ENCODE peak calls at places on chromosomes 7 and 10, in eight cellular contexts. A, U, X, D, F, B, V and C are unnamed samples.

GRCh38 chr7:101882595-101883564 is 65.5 kb downstream of the CUX1 start:
- DNase-seq in V (peak; percentile 78), D (no peak), F (peak; percentile 87), U (peak; percentile 100), X (no peak), B (peak; percentile 96), A (peak; percentile 99), C (no peak)

GRCh38 chr7:148230341-148230740 is 360.2 kb upstream of the C7orf33 start:
- DNase-seq in X (no peak), U (no peak), A (no peak), V (no peak), B (no peak), D (no peak), F (no peak), C (no peak)

GRCh38 chr10:110524864-110525242 is 27.1 kb downstream of the DUSP5 start:
- DNase-seq in F (no peak), D (no peak), X (no peak), U (no peak), A (no peak), V (no peak), B (peak; percentile 38), C (no peak)

GRCh38 chr7:121178869-121179497 is 149.8 kb upstream of the WNT16 start:
- DNase-seq in D (no peak), X (no peak), V (no peak), F (no peak), B (no peak), U (no peak), A (no peak), C (no peak)

GRCh38 chr7:50404392-50404791 is 45.8 kb downstream of the FIGNL1 start:
- DNase-seq in D (no peak), U (no peak), V (no peak), F (no peak), X (no peak), B (peak; percentile 44), A (no peak), C (no peak)

GRCh38 chr10:7626283-7626682 is 40.5 kb downstream of the ITIH5 start:
- DNase-seq in B (no peak), D (no peak), V (no peak), U (no peak), F (no peak), A (no peak), X (no peak), C (no peak)

GRCh38 chr10:49741108-49741995 is 20.8 kb downstream of the OGDHL start:
- DNase-seq in A (peak; percentile 29), U (no peak), F (no peak), V (no peak), X (no peak), D (no peak), B (no peak), C (no peak)

GRCh38 chr10:32141018-32141807 is 85.0 kb upstream of the KIF5B start:
- DNase-seq in F (peak; percentile 67), V (no peak), U (no peak), X (no peak), B (no peak), D (no peak), A (no peak), C (no peak)

GRCh38 chr10:86087716-86088115 is 278.9 kb downstream of the GRID1 start:
- DNase-seq in X (no peak), A (no peak), D (no peak), V (no peak), B (no peak), U (no peak), F (no peak), C (no peak)

GRCh38 chr7:117248810-117249209 is 74.0 kb downstream of the WNT2 start:
- DNase-seq in U (peak; percentile 31), A (no peak), V (no peak), B (no peak), F (no peak), X (no peak), D (no peak), C (no peak)

GRCh38 chr7:74023037-74023436 is 4.9 kb upstream of the ELN start:
- DNase-seq in F (no peak), B (peak; percentile 93), V (no peak), D (no peak), X (no peak), A (peak; percentile 74), U (peak; percentile 59), C (no peak)

GRCh38 chr7:131629203-131629871 is 72.9 kb upstream of the PODXL start:
- DNase-seq in B (peak; percentile 82), F (no peak), U (peak; percentile 83), V (no peak), X (no peak), A (peak; percentile 47), D (no peak), C (no peak)

GRCh38 chr7:126449621-126450268 is 803.0 kb downstream of the GRM8 start:
- DNase-seq in F (no peak), V (no peak), A (no peak), B (no peak), X (no peak), D (no peak), U (peak; percentile 4), C (no peak)

GRCh38 chr7:70598976-70599375 is 533.0 kb upstream of the GALNT17 start:
- DNase-seq in U (peak; percentile 48), A (no peak), D (no peak), X (no peak), F (peak; percentile 92), B (no peak), V (no peak), C (no peak)

GRCh38 chr10:124285587-124286527 is 132.9 kb downstream of the OAT start:
- DNase-seq in D (no peak), F (no peak), X (no peak), U (no peak), B (no peak), V (peak; percentile 31), A (no peak), C (no peak)

GRCh38 chr7:150399861-150400778 is 21.0 kb downstream of the ZNF775 start:
- DNase-seq in X (peak; percentile 71), U (peak; percentile 45), F (no peak), D (no peak), B (no peak), A (peak; percentile 63), V (no peak), C (no peak)

GRCh38 chr10:44051584-44052385 is 333.1 kb downstream of the CXCL12 start:
- DNase-seq in B (no peak), F (no peak), X (no peak), A (peak; percentile 69), V (no peak), D (no peak), U (peak; percentile 91), C (no peak)

GRCh38 chr7:153454283-153454682 is 597.9 kb upstream of the DPP6 start:
- DNase-seq in V (no peak), X (no peak), F (no peak), B (no peak), U (no peak), A (no peak), D (no peak), C (no peak)
- H3K9me3 ChIP-seq in V (no peaks in the 10 kb centered on the region), X (no peaks in the 10 kb centered on the region), F (no peaks in the 10 kb centered on the region), B (no peaks in the 10 kb centered on the region), U (no peaks in the 10 kb centered on the region), A (no peaks in the 10 kb centered on the region), D (no peaks in the 10 kb centered on the region), C (no peaks in the 10 kb centered on the region)

DNA sequence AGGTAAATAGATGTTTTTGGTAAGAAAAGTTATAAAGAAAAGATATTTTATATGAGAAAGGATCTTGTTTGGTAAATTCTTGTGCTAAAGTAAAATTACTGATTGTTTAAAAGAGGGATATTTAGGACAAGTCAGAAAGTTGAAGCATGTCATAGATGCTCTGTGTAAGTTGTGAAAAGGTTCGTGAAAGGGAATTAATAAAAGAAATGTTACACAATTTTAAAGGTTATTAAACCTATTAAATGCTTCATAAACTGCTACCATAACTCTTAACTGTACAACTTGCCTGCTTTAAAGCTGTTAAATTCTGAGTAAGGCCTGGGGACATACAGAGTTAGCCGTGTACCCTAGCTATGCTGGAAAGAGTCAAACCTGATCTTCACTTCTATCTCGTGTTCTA is 634.1 kb downstream of the ACTR3B start:
- DNase-seq in U (no peak), B (no peak), X (no peak), F (no peak), V (no peak), D (no peak), A (no peak), C (no peak)
- H3K9me3 ChIP-seq in U (no peaks in the 10 kb centered on the region), B (no peaks in the 10 kb centered on the region), X (peaks cover 32% of the 10 kb centered on the region), F (no peaks in the 10 kb centered on the region), V (peaks cover 6% of the 10 kb centered on the region), D (no peaks in the 10 kb centered on the region), A (peaks cover 16% of the 10 kb centered on the region), C (no peaks in the 10 kb centered on the region)

GRCh38 chr10:71945819-71946474 is 18.2 kb upstream of the CHST3 start:
- DNase-seq in X (no peak), A (no peak), V (no peak), U (peak; percentile 21), D (no peak), F (no peak), B (no peak), C (no peak)
- H3K9me3 ChIP-seq in X (peaks cover 52% of the 10 kb centered on the region), A (peaks cover 9% of the 10 kb centered on the region), V (peaks cover 35% of the 10 kb centered on the region), U (no peaks in the 10 kb centered on the region), D (peaks cover 40% of the 10 kb centered on the region), F (no peaks in the 10 kb centered on the region), B (peaks cover 4% of the 10 kb centered on the region), C (peaks cover 7% of the 10 kb centered on the region)

GRCh38 chr7:158114056-158114850 is 473.4 kb downstream of the PTPRN2 start:
- DNase-seq in F (no peak), D (no peak), B (peak; percentile 34), U (no peak), A (no peak), X (no peak), V (peak; percentile 36), C (no peak)
- H3K9me3 ChIP-seq in F (no peaks in the 10 kb centered on the region), D (peaks cover 3% of the 10 kb centered on the region), B (no peaks in the 10 kb centered on the region), U (peaks cover 1% of the 10 kb centered on the region), A (peaks cover 12% of the 10 kb centered on the region), X (no peaks in the 10 kb centered on the region), V (peaks cover 27% of the 10 kb centered on the region), C (peaks cover 4% of the 10 kb centered on the region)

GRCh38 chr7:158018971-158019645 is 568.5 kb downstream of the PTPRN2 start:
- DNase-seq in A (no peak), X (no peak), D (no peak), U (no peak), V (peak; percentile 25), F (no peak), B (peak; percentile 53), C (no peak)
- H3K9me3 ChIP-seq in A (no peaks in the 10 kb centered on the region), X (no peaks in the 10 kb centered on the region), D (no peaks in the 10 kb centered on the region), U (no peaks in the 10 kb centered on the region), V (no peaks in the 10 kb centered on the region), F (no peaks in the 10 kb centered on the region), B (no peaks in the 10 kb centered on the region), C (no peaks in the 10 kb centered on the region)

GRCh38 chr10:34904191-34904590 is 89.1 kb upstream of the PARD3 start:
- DNase-seq in F (no peak), U (no peak), A (no peak), X (no peak), V (no peak), D (no peak), B (no peak), C (no peak)

GRCh38 chr10:34905200-34905927 is 90.3 kb upstream of the PARD3 start:
- DNase-seq in U (no peak), A (peak; percentile 68), D (no peak), F (no peak), B (no peak), X (no peak), V (no peak), C (no peak)

GRCh38 chr10:34908472-34908871 is 93.4 kb upstream of the PARD3 start:
- DNase-seq in B (no peak), U (peak; percentile 76), A (no peak), X (no peak), V (no peak), F (no peak), D (no peak), C (no peak)

GRCh38 chr10:34906021-34906965 is 91.2 kb upstream of the PARD3 start:
- DNase-seq in A (no peak), U (peak; percentile 20), X (no peak), V (no peak), F (no peak), D (no peak), B (no peak), C (no peak)

GRCh38 chr10:34907743-34908425 is 92.8 kb upstream of the PARD3 start:
- DNase-seq in D (no peak), F (no peak), A (no peak), B (no peak), X (no peak), V (no peak), U (no peak), C (no peak)
- H3K9me3 ChIP-seq in D (no peaks in the 10 kb centered on the region), F (no peaks in the 10 kb centered on the region), A (no peaks in the 10 kb centered on the region), B (no peaks in the 10 kb centered on the region), X (no peaks in the 10 kb centered on the region), V (no peaks in the 10 kb centered on the region), U (no peaks in the 10 kb centered on the region), C (no peaks in the 10 kb centered on the region)